ENCODE peak calls at places on chromosomes 5 and 9, in six cellular contexts. I is transverse colon; N is effector memory CD4-positive, alpha-beta T cell; L is amniotic stem cell; X is ovary; G is T-cell. S is an unnamed sample.

GRCh38 chr5:119220576-119221197 is 135.1 kb upstream of the TNFAIP8 start:
- DNase-seq in I (no peak), N (no peak), L (no peak), X (no peak), G (no peak), S (no peak)

GRCh38 chr9:75265525-75265972 is 177.2 kb downstream of the OSTF1 start:
- DNase-seq in I (peak), N (peak), L (peak), X (peak), G (no peak), S (peak)

GRCh38 chr9:76321185-76321828 is 72.9 kb downstream of the RFK start:
- DNase-seq in I (no peak), N (no peak), L (peak), X (no peak), G (no peak), S (no peak)

GRCh38 chr5:113692466-113693204 is 179.1 kb downstream of the YTHDC2 start:
- DNase-seq in I (no peak), N (no peak), L (no peak), X (no peak), G (no peak), S (no peak)

GRCh38 chr9:93245437-93245970 is 61.6 kb downstream of the WNK2 start:
- DNase-seq in I (no peak), N (no peak), L (no peak), X (no peak), G (no peak), S (no peak)

GRCh38 chr9:69243116-69243515 is 69.0 kb downstream of the TJP2 start:
- DNase-seq in I (no peak), N (no peak), L (no peak), X (no peak), G (no peak), S (no peak)

GRCh38 chr5:140795259-140795641 is 598 bp downstream of the PCDHA2 start:
- DNase-seq in I (no peak), N (no peak), L (no peak), X (no peak), G (no peak), S (no peak)

GRCh38 chr9:33288828-33289483 is 1.4 kb upstream of the NFX1 start:
- DNase-seq in I (peak), N (no peak), L (no peak), X (peak), G (peak), S (peak)

GRCh38 chr5:45454114-45454513 is 242.1 kb downstream of the HCN1 start:
- DNase-seq in I (no peak), N (no peak), L (no peak), X (no peak), G (no peak), S (no peak)

GRCh38 chr5:143355710-143356109 is 47.8 kb downstream of the NR3C1 start:
- DNase-seq in I (peak), N (peak), L (peak), X (peak), G (peak), S (no peak)

GRCh38 chr9:92196909-92197308 is 81.7 kb upstream of the SPTLC1 start:
- DNase-seq in I (no peak), N (no peak), L (no peak), X (no peak), G (no peak), S (no peak)

GRCh38 chr5:31270396-31270795 is 76.9 kb downstream of the CDH6 start:
- DNase-seq in I (no peak), N (no peak), L (no peak), X (no peak), G (no peak), S (no peak)

GRCh38 chr5:33788922-33789321 is 102.9 kb downstream of the ADAMTS12 start:
- DNase-seq in I (no peak), N (no peak), L (peak), X (no peak), G (no peak), S (no peak)

GRCh38 chr5:141515946-141516647 is 27.2 kb downstream of the PCDHGC5 start:
- DNase-seq in I (no peak), N (no peak), L (no peak), X (no peak), G (no peak), S (no peak)

GRCh38 chr5:159916841-159917761 is 819 bp downstream of the ADRA1B start:
- DNase-seq in I (no peak), N (no peak), L (no peak), X (no peak), G (no peak), S (no peak)

GRCh38 chr9:14313951-14314423 is at the start of gene NFIB:
- DNase-seq in I (peak), N (no peak), L (no peak), X (peak), G (no peak), S (no peak)

GRCh38 chr9:131762356-131762932 is 22.6 kb upstream of the RAPGEF1 start:
- DNase-seq in I (peak), N (peak), L (no peak), X (peak), G (peak), S (peak)

GRCh38 chr5:31481531-31481930 is 50.4 kb downstream of the DROSHA start:
- DNase-seq in I (no peak), N (no peak), L (no peak), X (no peak), G (no peak), S (no peak)

GRCh38 chr9:93820667-93821306 is 134.4 kb downstream of the BARX1 start:
- DNase-seq in I (no peak), N (no peak), L (no peak), X (no peak), G (no peak), S (no peak)

GRCh38 chr5:33229216-33229615 is 211.5 kb upstream of the TARS1 start:
- DNase-seq in I (no peak), N (no peak), L (no peak), X (no peak), G (no peak), S (no peak)

GRCh38 chr9:83511051-83511450 is 27.1 kb downstream of the FRMD3 start:
- DNase-seq in I (no peak), N (no peak), L (no peak), X (no peak), G (no peak), S (peak)

GRCh38 chr5:79774171-79774854 is 84.7 kb downstream of the CMYA5 start:
- DNase-seq in I (no peak), N (no peak), L (no peak), X (no peak), G (no peak), S (no peak)

GRCh38 chr9:4887556-4887955 is 94.8 kb downstream of the RCL1 start:
- DNase-seq in I (no peak), N (no peak), L (no peak), X (no peak), G (no peak), S (no peak)

GRCh38 chr5:74424162-74424868 is 216.2 kb downstream of the ENC1 start:
- DNase-seq in I (no peak), N (no peak), L (no peak), X (peak), G (no peak), S (no peak)

GRCh38 chr5:1550287-1551076 is 26.7 kb upstream of the LPCAT1 start:
- DNase-seq in I (no peak), N (no peak), L (no peak), X (no peak), G (no peak), S (no peak)

GRCh38 chr9:136674786-136675349 is 12.2 kb downstream of the EGFL7 start:
- DNase-seq in I (peak), N (no peak), L (no peak), X (no peak), G (no peak), S (no peak)

GRCh38 chr9:38423939-38424843 is at the start of gene IGFBPL1:
- DNase-seq in I (no peak), N (no peak), L (no peak), X (no peak), G (no peak), S (no peak)

GRCh38 chr9:95910023-95910706 is 34.7 kb downstream of the ERCC6L2 start:
- DNase-seq in I (no peak), N (no peak), L (no peak), X (no peak), G (no peak), S (no peak)

GRCh38 chr5:55993628-55994501 is 898 bp downstream of the IL6ST start:
- DNase-seq in I (no peak), N (no peak), L (no peak), X (no peak), G (no peak), S (no peak)

GRCh38 chr5:169128679-169129078 is 172.3 kb downstream of the SLIT3 start:
- DNase-seq in I (no peak), N (no peak), L (no peak), X (no peak), G (no peak), S (no peak)

GRCh38 chr5:33153373-33153772 is 287.4 kb upstream of the TARS1 start:
- DNase-seq in I (no peak), N (no peak), L (no peak), X (no peak), G (no peak), S (no peak)

GRCh38 chr9:76602191-76602590 is 143.2 kb downstream of the GCNT1 start:
- DNase-seq in I (no peak), N (no peak), L (no peak), X (no peak), G (no peak), S (no peak)

GRCh38 chr5:44997506-44997905 is 188.8 kb downstream of the MRPS30 start:
- DNase-seq in I (no peak), N (no peak), L (no peak), X (no peak), G (no peak), S (no peak)

GRCh38 chr5:113224605-113225065 is 210.2 kb downstream of the TSSK1B start:
- DNase-seq in I (no peak), N (no peak), L (no peak), X (no peak), G (no peak), S (no peak)